ENCODE peak calls at places on chromosomes 6 and 20, in four cellular contexts. N is HepG2, K is A549, J is K562. Y is an unnamed sample.

GRCh38 chr20:53556267-53556897 is 37.3 kb downstream of the ZNF217 start:
- DNase-seq in J (no peak), N (no peak), K (no peak), Y (no peak)

GRCh38 chr20:45833030-45833882 is at the start of gene SNX21:
- DNase-seq in N (peak; percentile 84), J (no peak), K (peak; percentile 71), Y (peak; percentile 86)

GRCh38 chr6:81166770-81167169 is 585.7 kb downstream of the TENT5A start:
- DNase-seq in N (no peak), K (no peak), J (no peak), Y (no peak)

GRCh38 chr6:137223370-137224131 is 4.4 kb upstream of the IFNGR1 start:
- DNase-seq in N (peak; percentile 53), J (peak; percentile 66), K (no peak), Y (no peak)

GRCh38 chr20:53216856-53217576 is 244.9 kb downstream of the TSHZ2 start:
- DNase-seq in N (peak; percentile 50), J (peak; percentile 72), K (peak; percentile 47), Y (peak; percentile 95)

GRCh38 chr20:11849976-11850670 is 67.6 kb upstream of the BTBD3 start:
- DNase-seq in N (no peak), K (no peak), J (no peak), Y (no peak)

GRCh38 chr20:49824206-49824605 is 11.6 kb downstream of the SLC9A8 start:
- DNase-seq in K (no peak), J (no peak), N (no peak), Y (no peak)

GRCh38 chr20:21214431-21214830 is 88.5 kb downstream of the KIZ start:
- DNase-seq in N (peak; percentile 18), J (no peak), K (no peak), Y (no peak)

GRCh38 chr6:15996030-15996429 is 132.9 kb upstream of the MYLIP start:
- DNase-seq in K (no peak), J (peak; percentile 80), N (no peak), Y (no peak)

GRCh38 chr20:1327241-1327653 is 1.7 kb downstream of the SDCBP2 start:
- DNase-seq in J (peak; percentile 16), K (no peak), N (no peak), Y (no peak)

GRCh38 chr20:25136643-25137559 is 55.0 kb upstream of the VSX1 start:
- DNase-seq in J (peak; percentile 5), N (no peak), K (peak; percentile 87), Y (no peak)

GRCh38 chr6:52990342-52990741 is 4.7 kb downstream of the GSTA4 start:
- DNase-seq in J (peak; percentile 8), N (no peak), K (no peak), Y (no peak)

GRCh38 chr6:128570439-128571063 is 50.2 kb upstream of the PTPRK start:
- DNase-seq in J (no peak), N (no peak), K (no peak), Y (no peak)

GRCh38 chr6:98092326-98092725 is 742.0 kb upstream of the POU3F2 start:
- DNase-seq in K (no peak), J (no peak), N (no peak), Y (no peak)

GRCh38 chr6:84771732-84772131 is 7.3 kb upstream of the TBX18 start:
- DNase-seq in J (no peak), K (no peak), N (no peak), Y (no peak)

GRCh38 chr6:113011803-113012202 is 664.7 kb downstream of the RFPL4B start:
- DNase-seq in J (no peak), K (no peak), N (no peak), Y (no peak)

GRCh38 chr20:23668477-23668951 is 20.3 kb downstream of the CST4 start:
- DNase-seq in N (peak; percentile 84), K (peak; percentile 84), J (peak; percentile 64), Y (peak; percentile 72)

GRCh38 chr6:52591832-52592231 is 15.0 kb upstream of the TRAM2 start:
- DNase-seq in N (no peak), J (no peak), K (no peak), Y (no peak)

GRCh38 chr6:140445474-140446004 is 1071.1 kb upstream of the CITED2 start:
- DNase-seq in N (no peak), K (no peak), J (no peak), Y (no peak)

GRCh38 chr6:137571854-137572253 is 77.7 kb upstream of the OLIG3 start:
- DNase-seq in J (peak; percentile 63), K (peak; percentile 4), N (peak; percentile 54), Y (peak; percentile 73)

GRCh38 chr6:37977715-37978114 is 158.2 kb downstream of the ZFAND3 start:
- DNase-seq in K (no peak), N (no peak), J (no peak), Y (no peak)

GRCh38 chr20:44537993-44538392 is 16.1 kb upstream of the SERINC3 start:
- DNase-seq in N (no peak), J (no peak), K (no peak), Y (no peak)

GRCh38 chr6:80182291-80182690 is 75.8 kb downstream of the BCKDHB start:
- DNase-seq in J (no peak), N (no peak), K (no peak), Y (no peak)

GRCh38 chr6:133756046-133756445 is 132.9 kb upstream of the TCF21 start:
- DNase-seq in J (no peak), K (no peak), N (no peak), Y (no peak)

GRCh38 chr20:47319517-47320252 is 36.8 kb downstream of the ZMYND8 start:
- DNase-seq in J (peak; percentile 44), K (no peak), N (no peak), Y (peak; percentile 83)

GRCh38 chr20:50930139-50931047 is 844 bp downstream of the ADNP start:
- DNase-seq in K (no peak), J (peak; percentile 19), N (no peak), Y (no peak)

GRCh38 chr6:32096087-32096393 is 13.1 kb downstream of the TNXB start:
- DNase-seq in K (no peak), J (no peak), N (no peak), Y (no peak)

DNA sequence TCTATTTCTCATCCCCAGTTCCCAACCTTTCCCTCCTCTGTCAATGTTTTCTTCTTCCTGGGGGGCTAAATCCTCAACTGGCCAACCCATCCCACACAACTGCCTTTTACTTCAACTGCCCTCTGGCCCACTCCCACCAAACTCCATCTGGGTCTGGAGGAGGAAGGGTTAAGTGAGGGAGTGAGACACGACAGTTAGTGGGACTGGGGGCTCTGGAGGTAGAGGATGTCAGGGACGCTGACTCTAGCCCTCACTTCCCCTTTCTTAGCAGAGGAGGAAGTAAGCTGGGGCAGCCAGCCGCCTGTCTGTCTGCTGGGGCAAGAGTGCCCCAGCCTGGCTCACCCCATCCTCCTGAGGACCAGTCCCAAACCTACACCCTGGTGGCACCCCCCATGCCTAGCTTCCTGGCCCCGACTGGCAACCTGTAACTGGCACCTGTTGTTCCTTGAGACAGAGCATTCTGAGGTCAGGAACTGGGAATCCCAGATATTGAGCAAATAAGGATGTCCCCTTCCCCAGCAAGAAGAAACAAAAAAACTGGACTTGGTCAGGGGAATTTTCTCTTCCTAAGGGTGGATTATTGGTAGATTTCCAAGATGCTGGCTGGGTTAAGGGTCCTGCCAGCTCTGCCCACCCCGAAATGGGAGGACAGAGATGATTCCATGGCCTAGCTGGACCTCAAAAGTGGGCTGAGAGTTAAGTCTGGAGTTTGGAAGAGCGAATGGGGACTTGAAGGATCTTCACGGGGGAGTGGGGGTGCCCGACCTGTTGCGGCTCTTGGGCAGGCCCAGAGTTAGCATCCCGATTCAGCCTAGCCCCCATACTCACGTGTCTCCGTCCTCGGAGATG is 973 bp downstream of the NFKBIE start:
- DNase-seq in N (no peak), K (no peak), J (peak; percentile 65), Y (no peak)
- TF ChIP-seq NR3C1 in N (no peak), K (no peak), J (no peak), Y (no peak)

DNA sequence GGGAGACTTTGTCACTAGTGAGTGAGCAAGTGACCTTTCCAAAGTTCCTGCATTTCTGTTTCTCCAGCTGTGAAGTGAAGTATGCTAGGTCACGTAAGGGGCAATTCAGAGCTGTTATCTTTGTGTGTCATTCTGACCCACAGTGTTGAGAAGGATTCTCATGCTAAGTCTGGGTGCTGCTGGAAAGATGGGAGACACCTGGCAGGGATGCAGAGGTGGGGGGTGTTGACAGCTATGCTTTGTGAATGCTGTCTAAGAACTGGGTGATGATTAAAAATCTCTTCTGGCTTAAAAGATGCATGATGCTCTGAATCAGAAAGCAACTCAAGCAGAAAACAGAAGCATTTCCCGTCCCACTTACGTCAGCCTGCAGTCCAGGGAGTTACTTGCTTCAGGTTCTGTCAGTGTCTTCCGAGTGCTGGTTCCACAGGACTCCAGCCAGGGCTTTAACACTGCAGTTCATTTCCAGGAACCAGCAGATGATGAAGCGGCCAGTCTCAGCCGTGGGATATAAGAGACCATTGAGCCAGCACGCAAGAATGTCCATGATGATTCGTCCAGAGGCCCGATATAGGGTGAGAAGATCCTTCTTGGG is 30.9 kb upstream of the ASXL1 start:
- DNase-seq in N (peak; percentile 51), K (no peak), J (peak; percentile 50), Y (no peak)
- TF ChIP-seq NR3C1 in N (no peak), K (no peak), J (no peak), Y (no peak)

DNA sequence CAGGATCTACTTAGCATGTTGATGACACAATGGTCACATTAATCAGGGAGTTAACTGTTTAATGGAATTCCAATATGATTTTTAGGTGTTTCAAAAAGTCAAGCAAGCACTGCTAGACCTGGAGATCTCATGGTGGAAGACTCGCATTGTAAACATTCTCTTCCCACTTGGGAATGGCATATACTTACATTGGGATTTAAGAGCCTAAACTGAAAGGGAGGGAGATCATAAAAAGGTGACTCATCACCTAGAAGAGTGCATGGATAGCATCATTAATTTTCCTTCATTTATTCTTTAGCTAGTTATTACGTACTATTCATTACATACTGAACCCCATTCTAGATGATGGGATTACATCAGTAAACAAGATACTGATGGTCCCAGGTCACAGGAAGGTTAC is 185.4 kb downstream of the TASP1 start:
- DNase-seq in J (no peak), K (no peak), N (no peak), Y (no peak)
- TF ChIP-seq NR3C1 in J (no peak), K (no peak), N (no peak), Y (no peak)

DNA sequence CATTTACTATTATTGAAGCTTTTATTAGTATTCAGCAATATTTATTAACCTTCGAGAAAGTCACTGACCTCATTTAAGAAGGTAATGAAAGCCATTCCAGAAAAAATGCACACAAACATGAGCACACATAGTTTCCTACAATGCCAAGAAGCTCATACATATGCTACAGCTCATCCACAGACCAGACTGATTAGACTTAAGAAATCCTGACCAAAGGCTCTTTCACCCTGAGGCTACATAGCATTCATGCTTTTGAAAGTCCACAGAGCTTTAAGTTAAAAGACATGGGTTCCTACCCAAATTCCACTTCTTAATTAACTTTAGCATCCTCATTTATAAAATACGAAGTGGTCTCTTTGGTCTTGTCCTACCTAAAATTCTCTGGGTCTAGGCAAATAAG is 430.4 kb downstream of the TBC1D32 start:
- DNase-seq in K (no peak), J (no peak), N (no peak), Y (no peak)
- TF ChIP-seq NR3C1 in K (no peak), J (no peak), N (no peak), Y (no peak)

GRCh38 chr20:32832664-32833063 is 12.9 kb downstream of the MAPRE1 start:
- DNase-seq in K (no peak), J (no peak), N (no peak), Y (no peak)
- TF ChIP-seq NR3C1 in K (no peak), J (no peak), N (no peak), Y (no peak)

Y was measured in WTC11.